ENCODE peak calls at places on chromosomes 6 and 20, in five cellular contexts. U is EL; O is fibroblast of villous mesenchyme; Y is dermis blood vessel endothelial cell; R is stimulated activated CD8-positive, alpha-beta memory T cell treated with anti-CD3 and anti-CD28 coated beads, Interleukin-4, amount 100 ng/mL, for 1 hour. F is an unnamed sample.

GRCh38 chr6:161346717-161347504 is 73.0 kb upstream of the AGPAT4 start:
- DNase-seq in U (no peak), O (no peak), Y (no peak), R (no peak), F (no peak)

GRCh38 chr6:170293411-170293844 is 2.5 kb upstream of the DLL1 start:
- DNase-seq in U (no peak), O (no peak), Y (no peak), R (no peak), F (no peak)

GRCh38 chr20:41411458-41411857 is 44.8 kb upstream of the EMILIN3 start:
- DNase-seq in U (peak), O (peak), Y (peak), R (no peak), F (no peak)

GRCh38 chr6:149897855-149898744 is at the start of gene RAET1E:
- DNase-seq in U (no peak), O (no peak), Y (no peak), R (no peak), F (no peak)

GRCh38 chr6:43891072-43891870 is 121.3 kb downstream of the VEGFA start:
- DNase-seq in U (no peak), O (no peak), Y (no peak), R (no peak), F (no peak)

GRCh38 chr20:19460386-19460785 is 247.9 kb downstream of the SLC24A3 start:
- DNase-seq in U (peak), O (peak), Y (no peak), R (no peak), F (no peak)

GRCh38 chr6:163787001-163787667 is 372.6 kb downstream of the QKI start:
- DNase-seq in U (no peak), O (no peak), Y (no peak), R (no peak), F (no peak)

GRCh38 chr6:100435299-100435698 is 29.4 kb downstream of the SIM1 start:
- DNase-seq in U (peak), O (no peak), Y (no peak), R (no peak), F (no peak)

GRCh38 chr20:4303136-4303535 is 287.8 kb upstream of the RNF24 start:
- DNase-seq in U (no peak), O (no peak), Y (no peak), R (no peak), F (no peak)

GRCh38 chr6:32867022-32867477 is 13.1 kb downstream of the PSMB9 start:
- DNase-seq in U (no peak), O (no peak), Y (no peak), R (no peak), F (no peak)

GRCh38 chr6:52537001-52537753 is 39.7 kb downstream of the TRAM2 start:
- DNase-seq in U (peak), O (no peak), Y (peak), R (no peak), F (no peak)

GRCh38 chr6:113901482-113901881 is 44.3 kb downstream of the MARCKS start:
- DNase-seq in U (no peak), O (peak), Y (peak), R (no peak), F (no peak)